ENCODE peak calls at places on chromosomes 16 and 17, in six cellular contexts. U, L, V, K, S and Z are unnamed samples.

GRCh38 chr17:75078097-75079022 is 9.4 kb upstream of the SLC16A5 start:
- DNase-seq in U (no peak), L (no peak), V (peak), K (no peak), S (no peak), Z (no peak)

GRCh38 chr17:78840530-78840779 is 159 bp downstream of the USP36 start:
- DNase-seq in U (no peak), L (no peak), V (no peak), K (no peak), S (no peak), Z (no peak)

GRCh38 chr17:35896011-35896587 is 15.9 kb upstream of the CCL5 start:
- DNase-seq in U (no peak), L (no peak), V (no peak), K (no peak), S (no peak), Z (no peak)

GRCh38 chr17:1018547-1018946 is 21.6 kb downstream of the TIMM22 start:
- DNase-seq in U (no peak), L (no peak), V (no peak), K (no peak), S (no peak), Z (no peak)

GRCh38 chr17:50079334-50080095 is 15.6 kb upstream of the PDK2 start:
- DNase-seq in U (no peak), L (no peak), V (peak), K (no peak), S (no peak), Z (no peak)

GRCh38 chr16:20884240-20884556 is 16.0 kb downstream of the DCUN1D3 start:
- DNase-seq in U (no peak), L (no peak), V (no peak), K (no peak), S (no peak), Z (no peak)

GRCh38 chr16:81623365-81624102 is 155.6 kb upstream of the PLCG2 start:
- DNase-seq in U (peak), L (no peak), V (peak), K (no peak), S (no peak), Z (peak)

GRCh38 chr16:86578056-86578455 is 293 bp upstream of the FOXL1 start:
- DNase-seq in U (no peak), L (no peak), V (no peak), K (no peak), S (no peak), Z (no peak)

GRCh38 chr16:82544378-82544777 is 82.4 kb upstream of the CDH13 start:
- DNase-seq in U (no peak), L (no peak), V (no peak), K (no peak), S (no peak), Z (no peak)

GRCh38 chr17:59766486-59766885 is 59.0 kb downstream of the VMP1 start:
- DNase-seq in U (no peak), L (no peak), V (no peak), K (no peak), S (no peak), Z (no peak)

GRCh38 chr17:21213491-21214014 is 408 bp downstream of the TMEM11 start:
- DNase-seq in U (peak), L (peak), V (peak), K (no peak), S (no peak), Z (peak)

GRCh38 chr16:27243725-27244362 is 24.7 kb downstream of the NSMCE1 start:
- DNase-seq in U (no peak), L (peak), V (no peak), K (no peak), S (no peak), Z (peak)

GRCh38 chr17:78748048-78748729 is 33.9 kb downstream of the CYTH1 start:
- DNase-seq in U (no peak), L (no peak), V (no peak), K (no peak), S (no peak), Z (no peak)

GRCh38 chr17:32943206-32943605 is 15.3 kb downstream of the TMEM98 start:
- DNase-seq in U (peak), L (no peak), V (no peak), K (no peak), S (no peak), Z (no peak)

GRCh38 chr17:57832711-57833596 is 16.9 kb downstream of the MRPS23 start:
- DNase-seq in U (peak), L (peak), V (peak), K (peak), S (peak), Z (peak)

GRCh38 chr16:85462405-85463227 is 150.5 kb upstream of the GSE1 start:
- DNase-seq in U (peak), L (no peak), V (no peak), K (no peak), S (no peak), Z (peak)

GRCh38 chr16:11155284-11155806 is 100.7 kb downstream of the SOCS1 start:
- DNase-seq in U (no peak), L (no peak), V (no peak), K (no peak), S (no peak), Z (no peak)

GRCh38 chr16:67459066-67459857 is 21.7 kb downstream of the ATP6V0D1 start:
- DNase-seq in U (peak), L (no peak), V (no peak), K (no peak), S (peak), Z (peak)

GRCh38 chr16:64543401-64543800 is 578.5 kb downstream of the CDH11 start:
- DNase-seq in U (no peak), L (no peak), V (no peak), K (no peak), S (no peak), Z (no peak)

GRCh38 chr17:51322390-51323029 is 62.2 kb downstream of the UTP18 start:
- DNase-seq in U (no peak), L (no peak), V (peak), K (no peak), S (no peak), Z (no peak)

GRCh38 chr16:78390070-78390469 is 290.6 kb downstream of the WWOX start:
- DNase-seq in U (no peak), L (no peak), V (no peak), K (no peak), S (no peak), Z (no peak)

GRCh38 chr17:8673621-8674020 is 43.1 kb upstream of the MYH10 start:
- DNase-seq in U (no peak), L (no peak), V (no peak), K (no peak), S (no peak), Z (no peak)

GRCh38 chr16:5790512-5790911 is 692.9 kb upstream of the EEF2KMT start:
- DNase-seq in U (no peak), L (no peak), V (no peak), K (no peak), S (no peak), Z (no peak)

GRCh38 chr17:31013844-31014243 is 43.0 kb downstream of the RNF135 start:
- DNase-seq in U (no peak), L (no peak), V (no peak), K (no peak), S (no peak), Z (no peak)

DNA sequence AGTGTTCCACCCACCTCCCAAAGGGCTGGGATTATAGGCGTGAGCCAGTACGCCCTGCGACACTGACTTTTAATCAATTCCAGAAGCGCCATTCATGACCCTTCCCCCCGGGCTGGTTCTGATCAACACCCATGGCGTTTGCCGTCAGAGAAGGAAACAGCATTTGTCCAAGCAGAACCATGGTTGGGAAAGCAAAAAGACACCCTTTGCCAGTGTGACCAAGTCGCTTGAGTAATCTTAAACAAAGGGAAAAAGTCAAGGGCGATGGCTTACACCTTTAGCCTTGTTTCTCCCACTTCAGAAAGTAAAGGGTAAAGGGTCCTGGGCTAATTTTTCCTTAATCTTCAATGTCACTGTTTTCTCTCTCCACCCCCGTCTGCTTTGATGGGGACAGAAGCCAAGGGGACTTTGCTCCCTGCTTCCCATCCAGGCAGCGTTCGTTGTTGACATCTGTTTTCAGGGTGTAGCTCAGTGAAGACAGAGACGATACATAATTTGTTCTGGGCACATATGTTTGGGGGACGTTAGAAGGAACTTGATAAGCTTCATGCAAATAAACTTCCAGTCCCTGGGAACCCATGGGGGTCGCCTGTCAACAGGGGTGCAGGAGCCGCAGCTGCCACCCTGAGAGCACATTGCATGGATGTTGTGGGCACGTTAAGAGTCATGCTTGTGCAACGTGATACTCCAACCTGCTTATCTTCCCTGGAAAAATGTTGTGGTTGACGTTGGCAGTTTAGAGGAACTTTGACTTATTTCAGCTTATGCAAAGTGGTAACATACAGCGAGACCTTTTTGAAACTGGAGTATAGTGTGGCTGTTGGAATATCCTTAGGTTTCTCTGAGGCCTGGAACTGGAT is 50.6 kb upstream of the TANGO6 start:
- DNase-seq in U (peak), L (no peak), V (peak), K (no peak), S (no peak), Z (no peak)
- TF ChIP-seq POLR2A in U (no peak), L (no peak), V (no peak), K (no peak), S (no peak), Z (no peak)

DNA sequence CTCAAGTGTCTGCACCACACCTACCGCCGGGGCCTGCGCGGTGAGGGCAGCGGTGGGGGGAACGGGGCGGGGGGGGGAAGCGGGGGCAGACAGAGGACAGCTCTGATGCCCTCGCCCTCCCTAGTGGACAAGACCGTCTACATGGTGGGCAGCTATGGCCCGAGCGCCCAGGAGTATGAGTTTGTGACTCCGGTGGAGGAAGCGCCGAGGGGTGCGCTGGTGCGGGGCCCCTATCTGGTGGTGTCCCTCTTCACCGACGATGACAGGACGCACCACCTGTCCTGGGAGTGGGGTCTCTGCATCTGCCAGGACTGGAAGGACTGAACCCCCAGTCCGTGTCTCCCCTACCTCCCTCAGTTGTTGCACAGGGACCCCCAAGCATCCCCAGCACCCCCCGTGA is 473 bp upstream of the PDIA2 start:
- DNase-seq in U (no peak), L (no peak), V (no peak), K (no peak), S (no peak), Z (no peak)
- TF ChIP-seq POLR2A in U (no peak), L (no peak), V (no peak), K (no peak), S (no peak), Z (no peak)

GRCh38 chr17:17590883-17591407 is 563 bp downstream of the PEMT start:
- DNase-seq in U (no peak), L (no peak), V (no peak), K (no peak), S (no peak), Z (no peak)
- TF ChIP-seq POLR2A in U (no peak), L (no peak), V (peak), K (no peak), S (no peak), Z (no peak)

GRCh38 chr17:76671123-76671911 is 27.8 kb upstream of the ST6GALNAC1 start:
- DNase-seq in U (peak), L (peak), V (peak), K (peak), S (peak), Z (peak)
- TF ChIP-seq POLR2A in U (peak), L (no peak), V (peak), K (no peak), S (no peak), Z (no peak)

DNA sequence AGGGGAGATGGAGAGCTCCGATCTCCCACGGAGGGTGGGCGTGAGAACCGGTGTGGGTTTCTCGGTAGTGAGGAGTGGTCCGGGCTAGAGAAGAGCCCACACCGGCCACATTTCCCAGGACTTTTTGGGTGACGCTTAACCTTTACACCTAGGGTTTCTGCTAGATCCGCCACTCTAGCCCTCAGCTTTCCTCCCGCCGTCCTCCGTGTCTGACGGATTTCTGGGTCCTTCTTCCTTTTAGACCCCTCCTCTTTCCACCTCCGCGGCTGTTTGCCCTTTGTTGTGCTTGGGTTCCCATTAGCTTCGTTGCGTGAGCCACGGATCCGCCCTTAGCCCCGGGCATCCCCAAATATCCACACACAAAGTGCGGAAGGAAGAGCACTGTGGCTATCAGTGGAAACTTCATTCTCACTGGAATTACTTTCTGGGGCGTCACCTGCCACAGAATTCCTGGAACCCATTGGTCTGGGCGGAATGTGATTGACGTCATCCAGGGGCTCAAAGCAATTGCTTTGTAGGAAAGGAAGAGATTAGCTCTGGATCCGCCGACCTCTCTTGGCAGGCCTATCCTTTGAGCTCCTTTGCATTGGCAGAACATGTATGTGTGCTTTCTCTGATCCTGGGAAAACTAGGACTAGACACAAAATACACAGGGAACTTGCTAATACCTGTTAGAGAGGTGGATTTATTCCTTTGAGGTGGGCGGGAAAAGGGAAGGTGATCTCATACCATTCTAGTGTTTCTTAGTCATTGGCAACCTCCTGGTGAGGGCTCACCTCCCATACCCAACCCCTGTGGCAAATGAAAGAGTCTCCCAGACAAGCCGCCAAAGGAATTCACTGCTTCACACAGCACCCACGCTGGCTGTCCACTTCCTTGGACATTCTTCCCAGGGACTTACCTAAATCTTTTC is 654 bp downstream of the TNFAIP1 start:
- DNase-seq in U (peak), L (peak), V (peak), K (no peak), S (no peak), Z (peak)
- TF ChIP-seq POLR2A in U (peak), L (no peak), V (no peak), K (no peak), S (peak), Z (no peak)

DNA sequence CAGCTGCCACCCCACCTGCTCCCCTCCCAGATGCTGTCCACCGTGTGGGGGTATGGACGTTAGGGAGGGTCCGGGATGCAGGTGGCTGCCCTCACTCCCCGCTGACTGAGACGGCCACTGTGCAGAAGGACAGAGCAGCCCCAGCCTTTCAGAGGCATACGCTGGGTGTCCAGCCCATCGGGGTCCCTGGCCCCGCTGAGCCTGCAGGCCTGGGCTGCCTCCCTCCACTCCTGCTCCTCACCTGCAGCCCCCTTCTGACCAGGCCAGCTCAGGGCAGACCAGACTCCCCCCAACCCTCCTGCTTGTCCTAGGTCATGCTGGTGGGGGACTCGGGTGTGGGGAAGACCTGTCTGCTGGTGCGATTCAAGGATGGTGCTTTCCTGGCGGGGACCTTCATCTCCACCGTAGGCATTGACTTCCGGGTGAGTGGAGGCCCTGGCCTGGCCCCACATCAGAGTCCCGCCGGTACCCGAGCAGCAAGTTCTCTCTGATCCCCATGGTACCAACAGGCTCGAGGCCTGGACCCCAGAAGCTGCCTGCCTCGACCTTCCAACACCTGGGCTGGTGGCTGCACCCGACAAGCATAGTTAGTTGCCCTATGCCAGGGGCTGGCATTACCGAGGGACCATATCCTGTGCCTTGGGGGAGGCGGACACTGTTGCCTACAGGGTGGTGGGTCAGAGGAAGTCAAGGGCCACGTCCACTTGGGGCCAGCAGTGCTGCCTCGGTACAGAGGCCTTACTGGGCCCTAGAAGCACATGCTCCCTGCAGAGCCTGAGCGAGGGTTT is 1.4 kb downstream of the RAB26 start:
- DNase-seq in U (no peak), L (no peak), V (peak), K (no peak), S (no peak), Z (no peak)
- TF ChIP-seq POLR2A in U (no peak), L (no peak), V (peak), K (no peak), S (no peak), Z (no peak)

GRCh38 chr16:1491327-1491726 is 1.8 kb upstream of the TELO2 start:
- DNase-seq in U (no peak), L (no peak), V (no peak), K (no peak), S (no peak), Z (no peak)
- TF ChIP-seq POLR2A in U (no peak), L (no peak), V (no peak), K (no peak), S (no peak), Z (no peak)